ENCODE peak calls at places on chromosomes 1 and 21, in five cellular contexts. V is smooth muscle cell of the brain vasculature, C is cardiac fibroblast, M is GM12892, D is T-helper 2 cell. B is an unnamed sample.

GRCh38 chr21:44702973-44703730 is 6.2 kb downstream of the KRTAP10-12 start:
- DNase-seq in V (no peak), D (no peak), C (no peak), M (no peak), B (no peak)

GRCh38 chr1:109897244-109897955 is 13.2 kb upstream of the CSF1 start:
- DNase-seq in D (no peak), C (no peak), V (no peak), M (no peak), B (no peak)

GRCh38 chr21:17536381-17536780 is 23.5 kb downstream of the CXADR start:
- DNase-seq in M (no peak), V (no peak), D (no peak), C (no peak), B (no peak)

GRCh38 chr1:44512313-44512885 is 107.3 kb downstream of the RNF220 start:
- DNase-seq in V (no peak), D (no peak), M (no peak), C (no peak), B (no peak)

GRCh38 chr1:99992044-99992722 is 22.4 kb downstream of the SLC35A3 start:
- DNase-seq in M (no peak), C (no peak), V (no peak), D (no peak), B (no peak)

GRCh38 chr1:170663441-170664282 is at the start of gene PRRX1:
- DNase-seq in M (no peak), D (no peak), C (peak), V (no peak), B (no peak)

GRCh38 chr1:179550753-179551682 is 24.7 kb downstream of the NPHS2 start:
- DNase-seq in D (no peak), V (no peak), M (no peak), C (peak), B (no peak)

GRCh38 chr1:153352523-153352922 is 3.9 kb upstream of the PGLYRP4 start:
- DNase-seq in D (peak), M (no peak), V (peak), C (peak), B (no peak)

GRCh38 chr1:223641523-223642039 is 23.9 kb downstream of the CAPN8 start:
- DNase-seq in M (no peak), C (no peak), D (no peak), V (no peak), B (no peak)

GRCh38 chr1:108502624-108503023 is 52.5 kb downstream of the NBPF6 start:
- DNase-seq in V (no peak), D (no peak), M (no peak), C (peak), B (no peak)

GRCh38 chr1:240792915-240793525 is 181.1 kb upstream of the GREM2 start:
- DNase-seq in C (no peak), D (no peak), V (no peak), M (no peak), B (no peak)

GRCh38 chr1:201291917-201292316 is 8.6 kb downstream of the PKP1 start:
- DNase-seq in D (no peak), V (no peak), M (no peak), C (no peak), B (no peak)

GRCh38 chr1:156599811-156600210 is 1.5 kb downstream of the GPATCH4 start:
- DNase-seq in D (no peak), C (no peak), V (no peak), M (no peak), B (no peak)

GRCh38 chr1:90504509-90504908 is 212.6 kb downstream of the BARHL2 start:
- DNase-seq in C (no peak), V (no peak), M (no peak), D (no peak), B (no peak)

GRCh38 chr21:29114765-29115164 is 15.7 kb upstream of the MAP3K7CL start:
- DNase-seq in V (peak), M (no peak), D (no peak), C (peak), B (no peak)

GRCh38 chr1:25996966-25997758 is 701 bp downstream of the PAFAH2 start:
- DNase-seq in M (no peak), C (peak), V (no peak), D (no peak), B (no peak)

GRCh38 chr1:184664661-184665060 is 90.0 kb downstream of the EDEM3 start:
- DNase-seq in V (no peak), D (no peak), C (no peak), M (no peak), B (no peak)

GRCh38 chr1:247222840-247223239 is 33.0 kb upstream of the VN1R5 start:
- DNase-seq in D (no peak), V (no peak), M (no peak), C (no peak), B (no peak)

GRCh38 chr1:213014642-213015041 is 1.0 kb downstream of the ANGEL2 start:
- DNase-seq in V (no peak), M (no peak), D (no peak), C (peak), B (no peak)

B was measured in pulmonary artery endothelial cell.